ENCODE peak calls at places on chromosomes 12 and 14, in ten cellular contexts. M, V, B, T, P, E, F, Z, G and N are unnamed samples.

GRCh38 chr14:61861320-61861865 is 99.2 kb downstream of the SNAPC1 start:
- DNase-seq in T (no peak), Z (no peak), G (no peak), M (no peak), F (no peak), E (no peak), B (no peak), V (no peak), P (no peak), N (no peak)

GRCh38 chr14:100004392-100004791 is 60.8 kb upstream of the EVL start:
- DNase-seq in P (no peak), G (no peak), Z (no peak), F (no peak), T (no peak), E (no peak), V (no peak), B (peak), M (peak), N (no peak)

GRCh38 chr14:23321572-23322547 is 603 bp downstream of the PABPN1 start:
- DNase-seq in M (peak), V (peak), P (peak), G (peak), T (peak), F (no peak), Z (peak), E (peak), B (no peak), N (no peak)

GRCh38 chr12:106733660-106734059 is 40.8 kb upstream of the RIC8B start:
- DNase-seq in G (no peak), Z (no peak), E (no peak), F (no peak), V (no peak), M (no peak), P (no peak), B (no peak), T (no peak), N (no peak)

GRCh38 chr14:103576371-103577024 is 13.7 kb downstream of the COA8 start:
- DNase-seq in B (peak), Z (no peak), G (no peak), M (peak), P (peak), F (no peak), V (no peak), E (peak), T (peak), N (peak)

GRCh38 chr12:96501139-96501741 is 11.9 kb downstream of the CFAP54 start:
- DNase-seq in V (peak), G (no peak), Z (peak), B (no peak), T (peak), E (no peak), P (no peak), F (no peak), M (peak), N (no peak)

GRCh38 chr14:22158560-22158959 is 430.5 kb downstream of the DAD1 start:
- DNase-seq in F (no peak), Z (no peak), T (no peak), G (no peak), B (no peak), V (no peak), M (no peak), P (no peak), E (no peak), N (no peak)

GRCh38 chr12:117019866-117020265 is 79.3 kb downstream of the TESC start:
- DNase-seq in Z (no peak), F (no peak), B (no peak), E (no peak), M (no peak), G (no peak), T (no peak), P (no peak), V (no peak), N (no peak)

GRCh38 chr14:101372894-101373640 is 188.2 kb upstream of the DIO3 start:
- DNase-seq in G (no peak), M (no peak), T (no peak), Z (no peak), F (no peak), E (no peak), V (no peak), B (no peak), P (no peak), N (no peak)

GRCh38 chr12:92278378-92278828 is 132.8 kb upstream of the BTG1 start:
- DNase-seq in F (no peak), B (no peak), E (no peak), P (no peak), M (no peak), Z (no peak), V (no peak), T (peak), G (no peak), N (no peak)

GRCh38 chr14:105281354-105282097 is 19.3 kb downstream of the BRF1 start:
- DNase-seq in B (peak), M (no peak), G (no peak), Z (no peak), P (peak), F (no peak), V (no peak), T (peak), E (peak), N (peak)

GRCh38 chr14:96627386-96627785 is 125.2 kb downstream of the PAPOLA start:
- DNase-seq in T (no peak), B (no peak), V (no peak), F (no peak), M (no peak), P (no peak), Z (no peak), G (no peak), E (no peak), N (no peak)

GRCh38 chr12:91889059-91889458 is 256.6 kb downstream of the BTG1 start:
- DNase-seq in M (no peak), F (no peak), V (no peak), G (no peak), T (no peak), B (no peak), P (no peak), E (no peak), Z (no peak), N (no peak)

GRCh38 chr14:41986726-41987125 is 380.1 kb downstream of the LRFN5 start:
- DNase-seq in B (no peak), G (no peak), E (no peak), P (no peak), Z (no peak), T (peak), F (no peak), V (no peak), M (peak), N (no peak)

GRCh38 chr14:35420036-35420811 is 15.7 kb upstream of the NFKBIA start:
- DNase-seq in P (no peak), T (peak), M (peak), V (no peak), G (no peak), B (no peak), E (no peak), Z (no peak), F (no peak), N (no peak)

GRCh38 chr14:49051328-49052060 is 534.7 kb downstream of the RPS29 start:
- DNase-seq in T (no peak), F (no peak), B (no peak), E (no peak), Z (no peak), G (no peak), V (no peak), P (no peak), M (no peak), N (no peak)

GRCh38 chr14:70013269-70013873 is 134.2 kb downstream of the SMOC1 start:
- DNase-seq in M (peak), G (peak), T (peak), V (no peak), E (peak), Z (no peak), F (no peak), B (peak), P (peak), N (no peak)

GRCh38 chr14:84323963-84324362 is 1206.0 kb upstream of the FLRT2 start:
- DNase-seq in P (no peak), M (no peak), G (no peak), V (no peak), B (no peak), F (no peak), E (no peak), T (peak), Z (no peak), N (no peak)

GRCh38 chr12:87270894-87271293 is 758.3 kb downstream of the C12orf50 start:
- DNase-seq in P (no peak), F (no peak), E (no peak), B (no peak), Z (no peak), G (no peak), M (no peak), T (peak), V (no peak), N (no peak)

GRCh38 chr14:65011559-65011958 is 24.9 kb downstream of the FNTB start:
- DNase-seq in V (no peak), F (no peak), P (no peak), G (no peak), E (no peak), M (no peak), T (no peak), B (no peak), Z (no peak), N (no peak)

GRCh38 chr14:90454041-90455000 is 57.5 kb downstream of the CALM1 start:
- DNase-seq in B (peak), P (peak), Z (no peak), E (peak), V (no peak), M (peak), F (no peak), G (no peak), T (peak), N (peak)

GRCh38 chr12:106126441-106127288 is 12.1 kb downstream of the NUAK1 start:
- DNase-seq in T (peak), Z (no peak), B (no peak), E (no peak), M (peak), P (no peak), V (no peak), F (no peak), G (no peak), N (no peak)

GRCh38 chr14:68787235-68787727 is 5.6 kb downstream of the ZFP36L1 start:
- DNase-seq in F (no peak), E (no peak), P (peak), B (no peak), Z (peak), M (no peak), V (peak), T (no peak), G (no peak), N (no peak)